ENCODE peak calls at places on chromosomes 3 and 15, in six cellular contexts. Z, B, K, J, W and V are unnamed samples.

GRCh38 chr3:25603703-25604102 is 61.0 kb downstream of the TOP2B start:
- DNase-seq in Z (peak), B (peak), K (no peak), J (peak), W (no peak), V (no peak)

GRCh38 chr3:169146112-169146665 is 517.3 kb downstream of the MECOM start:
- DNase-seq in Z (peak), B (no peak), K (no peak), J (peak), W (peak), V (no peak)

GRCh38 chr3:181568248-181568647 is 143.5 kb upstream of the SOX2 start:
- DNase-seq in Z (no peak), B (no peak), K (no peak), J (no peak), W (no peak), V (no peak)

GRCh38 chr3:110414851-110415250 is 656.8 kb upstream of the NECTIN3 start:
- DNase-seq in Z (no peak), B (no peak), K (peak), J (no peak), W (no peak), V (peak)

GRCh38 chr15:31465083-31465955 is 138.7 kb downstream of the KLF13 start:
- DNase-seq in Z (no peak), B (no peak), K (no peak), J (no peak), W (no peak), V (no peak)

GRCh38 chr15:33395376-33395775 is 84.6 kb downstream of the RYR3 start:
- DNase-seq in Z (no peak), B (no peak), K (no peak), J (no peak), W (no peak), V (no peak)

GRCh38 chr15:55683366-55683765 is 59.6 kb downstream of the PRTG start:
- DNase-seq in Z (no peak), B (no peak), K (no peak), J (no peak), W (no peak), V (no peak)

GRCh38 chr15:93495799-93496637 is 407.0 kb upstream of the RGMA start:
- DNase-seq in Z (no peak), B (no peak), K (no peak), J (no peak), W (no peak), V (no peak)

GRCh38 chr15:54033954-54034458 is 55.8 kb downstream of the UNC13C start:
- DNase-seq in Z (no peak), B (no peak), K (no peak), J (no peak), W (no peak), V (no peak)

GRCh38 chr15:27465213-27465612 is 494.2 kb downstream of the GABRG3 start:
- DNase-seq in Z (no peak), B (no peak), K (no peak), J (no peak), W (no peak), V (no peak)

GRCh38 chr3:68428495-68428894 is 503.9 kb downstream of the TAFA4 start:
- DNase-seq in Z (no peak), B (no peak), K (no peak), J (no peak), W (no peak), V (no peak)

GRCh38 chr3:192917508-192918274 is at the start of gene MB21D2:
- DNase-seq in Z (peak), B (peak), K (peak), J (peak), W (peak), V (peak)

GRCh38 chr3:34619990-34620389 is 821.6 kb downstream of the PDCD6IP start:
- DNase-seq in Z (no peak), B (no peak), K (no peak), J (no peak), W (no peak), V (no peak)

GRCh38 chr15:69926721-69927120 is 171.0 kb downstream of the TLE3 start:
- DNase-seq in Z (no peak), B (no peak), K (no peak), J (no peak), W (no peak), V (no peak)

GRCh38 chr3:147400111-147400510 is 6.2 kb downstream of the ZIC4 start:
- DNase-seq in Z (no peak), B (no peak), K (no peak), J (no peak), W (no peak), V (no peak)

GRCh38 chr3:905217-905616 is 187.6 kb upstream of the CNTN6 start:
- DNase-seq in Z (no peak), B (no peak), K (no peak), J (no peak), W (no peak), V (no peak)

GRCh38 chr3:129623447-129624118 is 17.1 kb upstream of the PLXND1 start:
- DNase-seq in Z (no peak), B (no peak), K (no peak), J (peak), W (no peak), V (no peak)

GRCh38 chr3:119294889-119295769 is 946 bp downstream of the ARHGAP31 start:
- DNase-seq in Z (peak), B (no peak), K (no peak), J (peak), W (no peak), V (no peak)

GRCh38 chr15:56813995-56814394 is 80.7 kb upstream of the ZNF280D start:
- DNase-seq in Z (no peak), B (no peak), K (no peak), J (no peak), W (no peak), V (no peak)

GRCh38 chr15:68691667-68692066 is 112.9 kb downstream of the CORO2B start:
- DNase-seq in Z (no peak), B (no peak), K (no peak), J (no peak), W (no peak), V (no peak)

GRCh38 chr15:95839367-95839782 is 491.1 kb upstream of the NR2F2 start:
- DNase-seq in Z (no peak), B (no peak), K (no peak), J (no peak), W (no peak), V (no peak)
- H3K27ac ChIP-seq in Z (peak), B (no peak), K (no peak), J (no peak), W (no peak), V (no peak)

DNA sequence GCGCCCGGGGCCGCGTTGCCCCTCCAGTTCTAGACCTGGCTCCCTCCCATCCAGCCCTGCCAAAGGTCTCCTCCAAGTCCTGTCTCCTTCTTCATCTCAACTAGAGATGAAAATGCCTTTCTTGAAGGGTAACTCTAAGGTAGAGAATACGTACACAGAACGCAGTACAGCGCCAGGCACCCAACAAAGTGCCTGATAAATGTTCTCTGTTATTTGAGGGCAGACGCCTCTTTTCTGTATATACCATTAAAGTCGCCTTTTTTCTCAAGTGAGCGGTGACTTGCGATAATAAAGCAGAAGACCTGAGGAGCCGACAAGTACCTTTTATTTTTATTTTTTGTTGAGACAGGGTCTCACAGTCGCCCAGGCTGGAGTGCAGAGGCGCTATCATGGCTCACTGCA is 809 bp downstream of the CRTAP start:
- DNase-seq in Z (no peak), B (no peak), K (no peak), J (no peak), W (no peak), V (no peak)
- H3K4me3 ChIP-seq in Z (peak), B (peak), K (peak), J (peak), W (peak), V (peak)

DNA sequence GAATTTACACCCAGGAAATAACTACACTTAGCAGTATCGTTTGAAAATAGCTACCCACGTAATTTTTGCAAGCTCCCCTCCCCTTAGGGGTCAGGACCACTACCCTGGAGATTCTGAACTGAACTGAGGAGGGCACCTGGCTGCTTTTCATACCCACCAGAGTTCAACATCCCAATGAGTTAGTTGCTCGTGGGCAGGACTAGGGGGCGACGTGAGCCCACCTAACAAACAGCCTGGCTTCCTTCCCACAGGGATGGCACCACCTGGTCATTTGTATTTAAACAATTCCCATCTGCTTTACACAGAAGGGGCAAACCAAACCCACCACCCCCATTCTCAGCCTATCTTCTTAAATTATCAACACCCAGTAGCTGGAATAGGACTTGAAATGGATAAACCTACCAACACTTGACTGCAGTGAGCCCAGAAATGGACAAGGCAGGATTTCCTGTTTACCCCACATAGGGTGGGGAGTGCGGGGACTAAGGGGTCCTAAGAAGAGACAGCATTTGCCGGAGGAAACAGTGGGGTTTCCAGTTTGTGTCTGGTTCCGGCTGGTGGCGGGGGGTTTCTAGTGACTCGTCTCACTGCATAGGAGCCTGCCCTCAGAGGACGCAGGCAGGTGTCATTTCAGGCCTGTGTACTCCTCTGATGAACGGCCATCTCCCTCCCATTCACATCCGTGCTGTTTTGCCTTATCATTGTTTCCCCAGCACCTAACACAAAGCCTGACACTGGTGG is 11.6 kb upstream of the VGLL4 start:
- DNase-seq in Z (no peak), B (no peak), K (peak), J (no peak), W (no peak), V (no peak)
- TF ChIP-seq CTCF in Z (peak), B (no peak), K (peak), J (no peak), W (peak), V (peak)

GRCh38 chr3:143658116-143658515 is 190.2 kb downstream of the SLC9A9 start:
- DNase-seq in Z (no peak), B (no peak), K (no peak), J (no peak), W (no peak), V (no peak)
- H3K27ac ChIP-seq in Z (no peak), B (no peak), K (no peak), J (no peak), W (no peak), V (no peak)